ENCODE peak calls at places on chromosome 20, in nine cellular contexts. Z is T-helper 1 cell; U is OCI-LY7; D is CD4-positive, CD25-positive, alpha-beta regulatory T cell; A is left ventricle myocardium inferior; R is endothelial cell of umbilical vein; F is stimulated activated CD4-positive, alpha-beta T cell treated with anti-CD3 and anti-CD28 coated beads, Interleukin-1b, Interleukin-23, amount 100 ng/mL, for 4 hours; Q is CD4-positive, alpha-beta memory T cell; K is BJ. S is an unnamed sample.

GRCh38 chr20:7859371-7859802 is 80.9 kb downstream of the HAO1 start:
- DNase-seq in Z (no peak), U (peak), D (peak), A (no peak), R (peak), F (no peak), Q (no peak), K (no peak), S (peak)

GRCh38 chr20:41599699-41600104 is 18.5 kb downstream of the CHD6 start:
- DNase-seq in Z (no peak), U (peak), D (no peak), A (no peak), R (no peak), F (no peak), Q (no peak), K (no peak), S (no peak)

GRCh38 chr20:40160151-40160550 is 528.9 kb downstream of the MAFB start:
- DNase-seq in Z (no peak), U (peak), D (peak), A (peak), R (peak), F (no peak), Q (no peak), K (no peak), S (peak)

GRCh38 chr20:43755390-43755789 is 28.6 kb upstream of the GTSF1L start:
- DNase-seq in Z (no peak), U (no peak), D (no peak), A (no peak), R (no peak), F (no peak), Q (no peak), K (peak), S (peak)

GRCh38 chr20:20552076-20552475 is 160.4 kb downstream of the RALGAPA2 start:
- DNase-seq in Z (no peak), U (no peak), D (no peak), A (no peak), R (no peak), F (no peak), Q (no peak), K (no peak), S (no peak)

GRCh38 chr20:7989379-7989778 is 30.2 kb downstream of the TMX4 start:
- DNase-seq in Z (no peak), U (no peak), D (no peak), A (no peak), R (peak), F (no peak), Q (no peak), K (no peak), S (peak)

GRCh38 chr20:52432740-52433139 is 241.2 kb upstream of the ZFP64 start:
- DNase-seq in Z (no peak), U (no peak), D (no peak), A (no peak), R (no peak), F (no peak), Q (no peak), K (no peak), S (no peak)

GRCh38 chr20:12823742-12824141 is 185.0 kb upstream of the SPTLC3 start:
- DNase-seq in Z (no peak), U (no peak), D (no peak), A (no peak), R (no peak), F (no peak), Q (no peak), K (no peak), S (no peak)

GRCh38 chr20:9269280-9269971 is 200.5 kb downstream of the PLCB4 start:
- DNase-seq in Z (no peak), U (no peak), D (no peak), A (no peak), R (no peak), F (no peak), Q (no peak), K (no peak), S (no peak)

GRCh38 chr20:62320581-62321354 is 18.0 kb downstream of the ADRM1 start:
- DNase-seq in Z (no peak), U (peak), D (no peak), A (no peak), R (no peak), F (no peak), Q (no peak), K (no peak), S (peak)

GRCh38 chr20:47922280-47922675 is 137.0 kb upstream of the SULF2 start:
- DNase-seq in Z (no peak), U (no peak), D (no peak), A (no peak), R (no peak), F (no peak), Q (no peak), K (no peak), S (peak)

GRCh38 chr20:13492001-13492480 is 146.7 kb downstream of the TASP1 start:
- DNase-seq in Z (no peak), U (no peak), D (no peak), A (peak), R (no peak), F (no peak), Q (no peak), K (peak), S (no peak)

GRCh38 chr20:9441948-9442347 is 72.4 kb upstream of the LAMP5 start:
- DNase-seq in Z (no peak), U (no peak), D (no peak), A (no peak), R (no peak), F (no peak), Q (no peak), K (no peak), S (no peak)

GRCh38 chr20:13718161-13718560 is 66.6 kb downstream of the ESF1 start:
- DNase-seq in Z (no peak), U (no peak), D (no peak), A (no peak), R (no peak), F (no peak), Q (no peak), K (no peak), S (no peak)

GRCh38 chr20:59498291-59498690 is 106.0 kb upstream of the PHACTR3 start:
- DNase-seq in Z (no peak), U (no peak), D (no peak), A (no peak), R (no peak), F (no peak), Q (no peak), K (no peak), S (no peak)

GRCh38 chr20:62339647-62340062 is 27.5 kb downstream of the LAMA5 start:
- DNase-seq in Z (no peak), U (peak), D (no peak), A (no peak), R (no peak), F (no peak), Q (no peak), K (no peak), S (no peak)

GRCh38 chr20:45010399-45010828 is 44.1 kb downstream of the STK4 start:
- DNase-seq in Z (no peak), U (no peak), D (no peak), A (no peak), R (peak), F (no peak), Q (no peak), K (peak), S (no peak)

GRCh38 chr20:54256202-54256601 is 48.3 kb downstream of the PFDN4 start:
- DNase-seq in Z (no peak), U (no peak), D (no peak), A (no peak), R (no peak), F (no peak), Q (no peak), K (no peak), S (no peak)

GRCh38 chr20:63520939-63521601 is 505 bp downstream of the PPDPF start:
- DNase-seq in Z (peak), U (peak), D (peak), A (peak), R (peak), F (peak), Q (peak), K (no peak), S (peak)

GRCh38 chr20:63738687-63739128 is 868 bp upstream of the SLC2A4RG start:
- DNase-seq in Z (no peak), U (peak), D (peak), A (peak), R (no peak), F (no peak), Q (peak), K (no peak), S (peak)